ENCODE peak calls at places on chromosomes 11 and 22, in six cellular contexts. C is testis, L is ACHN, U is coronary artery, Q is cardiac muscle cell, I is aorta. G is an unnamed sample.

GRCh38 chr11:4511267-4511666 is 28.8 kb downstream of the OR52K1 start:
- DNase-seq in C (no peak), L (no peak), U (no peak), Q (no peak), I (no peak), G (no peak)

GRCh38 chr22:19051381-19051780 is 70.8 kb downstream of the DGCR2 start:
- DNase-seq in C (no peak), L (no peak), U (no peak), Q (no peak), I (no peak), G (no peak)

GRCh38 chr11:113546757-113547507 is 71.7 kb upstream of the DRD2 start:
- DNase-seq in C (no peak), L (no peak), U (no peak), Q (no peak), I (no peak), G (no peak)

GRCh38 chr11:2580444-2581050 is 119.2 kb downstream of the KCNQ1OT1 start:
- DNase-seq in C (no peak), L (no peak), U (peak; percentile 63), Q (no peak), I (peak; percentile 48), G (no peak)

GRCh38 chr11:67071420-67072284 is 15.0 kb downstream of the RHOD start:
- DNase-seq in C (peak; percentile 91), L (no peak), U (no peak), Q (peak; percentile 71), I (peak; percentile 81), G (peak; percentile 55)

GRCh38 chr11:44071157-44071556 is 5.1 kb downstream of the ACCS start:
- DNase-seq in C (no peak), L (no peak), U (no peak), Q (no peak), I (no peak), G (no peak)

GRCh38 chr11:76148207-76148606 is 58.1 kb downstream of the WNT11 start:
- DNase-seq in C (no peak), L (no peak), U (no peak), Q (no peak), I (no peak), G (no peak)

GRCh38 chr22:36586250-36586649 is 57.3 kb upstream of the EIF3D start:
- DNase-seq in C (no peak), L (no peak), U (no peak), Q (no peak), I (no peak), G (no peak)

GRCh38 chr11:81007046-81007445 is 1566.2 kb upstream of the TENM4 start:
- DNase-seq in C (no peak), L (peak; percentile 49), U (no peak), Q (peak; percentile 15), I (no peak), G (no peak)

GRCh38 chr22:48612077-48612995 is 1215.3 kb downstream of the BRD1 start:
- DNase-seq in C (no peak), L (no peak), U (no peak), Q (no peak), I (no peak), G (no peak)

GRCh38 chr11:112965601-112966125 is 4.4 kb downstream of the NCAM1 start:
- DNase-seq in C (no peak), L (no peak), U (no peak), Q (peak; percentile 21), I (no peak), G (no peak)

GRCh38 chr22:30557243-30557642 is 10.7 kb upstream of the SEC14L6 start:
- DNase-seq in C (no peak), L (no peak), U (no peak), Q (no peak), I (no peak), G (no peak)

GRCh38 chr11:1573077-1573846 is 1.2 kb upstream of the DUSP8 start:
- DNase-seq in C (no peak), L (no peak), U (no peak), Q (no peak), I (no peak), G (peak; percentile 46)

GRCh38 chr11:116518141-116518540 is 254.6 kb downstream of the BUD13 start:
- DNase-seq in C (no peak), L (no peak), U (no peak), Q (no peak), I (peak; percentile 1), G (no peak)